ENCODE peak calls at places on chromosome 22, in seven cellular contexts. One of them, this sample, is unnamed.

GRCh38 chr22:17201285-17201945 is 17.8 kb downstream of the ADA2 start:
- DNase-seq in hepatocyte: peak
- DNase-seq in lower lobe of right lung: no peak
- DNase-seq in psoas muscle: no peak
- DNase-seq in AG04450: no peak
- DNase-seq in right lobe of liver: peak
- DNase-seq in MM.1S: no peak
- DNase-seq in this sample: no peak

GRCh38 chr22:26573026-26573662 is 16.8 kb downstream of the TPST2 start:
- DNase-seq in hepatocyte: no peak
- DNase-seq in psoas muscle: peak
- DNase-seq in lower lobe of right lung: peak
- DNase-seq in AG04450: no peak
- DNase-seq in MM.1S: no peak
- DNase-seq in right lobe of liver: no peak
- DNase-seq in this sample: peak

GRCh38 chr22:25827415-25827814 is 85.4 kb downstream of the MYO18B start:
- DNase-seq in psoas muscle: no peak
- DNase-seq in lower lobe of right lung: no peak
- DNase-seq in AG04450: no peak
- DNase-seq in MM.1S: no peak
- DNase-seq in hepatocyte: no peak
- DNase-seq in right lobe of liver: no peak
- DNase-seq in this sample: no peak

GRCh38 chr22:26324150-26324549 is 104.9 kb upstream of the ASPHD2 start:
- DNase-seq in AG04450: no peak
- DNase-seq in lower lobe of right lung: no peak
- DNase-seq in hepatocyte: no peak
- DNase-seq in right lobe of liver: no peak
- DNase-seq in psoas muscle: no peak
- DNase-seq in MM.1S: no peak
- DNase-seq in this sample: no peak

GRCh38 chr22:19619144-19620009 is 94.9 kb upstream of the SEPTIN5 start:
- DNase-seq in right lobe of liver: no peak
- DNase-seq in MM.1S: peak
- DNase-seq in psoas muscle: no peak
- DNase-seq in hepatocyte: no peak
- DNase-seq in AG04450: no peak
- DNase-seq in lower lobe of right lung: no peak
- DNase-seq in this sample: no peak

GRCh38 chr22:26663374-26663923 is 6.1 kb downstream of the MIAT start:
- DNase-seq in AG04450: no peak
- DNase-seq in psoas muscle: no peak
- DNase-seq in MM.1S: peak
- DNase-seq in hepatocyte: no peak
- DNase-seq in lower lobe of right lung: no peak
- DNase-seq in right lobe of liver: no peak
- DNase-seq in this sample: no peak

GRCh38 chr22:38248280-38248679 is 24.5 kb downstream of the TMEM184B start:
- DNase-seq in AG04450: no peak
- DNase-seq in lower lobe of right lung: no peak
- DNase-seq in hepatocyte: no peak
- DNase-seq in psoas muscle: no peak
- DNase-seq in MM.1S: no peak
- DNase-seq in right lobe of liver: no peak
- DNase-seq in this sample: no peak

GRCh38 chr22:47052236-47053012 is 290.0 kb downstream of the TBC1D22A start:
- DNase-seq in AG04450: no peak
- DNase-seq in MM.1S: no peak
- DNase-seq in right lobe of liver: no peak
- DNase-seq in lower lobe of right lung: peak
- DNase-seq in psoas muscle: no peak
- DNase-seq in hepatocyte: no peak
- DNase-seq in this sample: no peak

GRCh38 chr22:38464992-38465672 is 2.8 kb upstream of the KDELR3 start:
- DNase-seq in right lobe of liver: no peak
- DNase-seq in psoas muscle: no peak
- DNase-seq in AG04450: no peak
- DNase-seq in MM.1S: no peak
- DNase-seq in lower lobe of right lung: peak
- DNase-seq in hepatocyte: no peak
- DNase-seq in this sample: no peak

GRCh38 chr22:24969588-24970301 is 17.2 kb downstream of the KIAA1671 start:
- DNase-seq in lower lobe of right lung: no peak
- DNase-seq in MM.1S: no peak
- DNase-seq in AG04450: no peak
- DNase-seq in psoas muscle: peak
- DNase-seq in right lobe of liver: peak
- DNase-seq in hepatocyte: no peak
- DNase-seq in this sample: no peak

GRCh38 chr22:23791737-23792645 is 5.2 kb downstream of the SMARCB1 start:
- DNase-seq in right lobe of liver: no peak
- DNase-seq in AG04450: no peak
- DNase-seq in MM.1S: no peak
- DNase-seq in lower lobe of right lung: peak
- DNase-seq in hepatocyte: no peak
- DNase-seq in psoas muscle: no peak
- DNase-seq in this sample: no peak

GRCh38 chr22:48606684-48607307 is 1220.9 kb downstream of the BRD1 start:
- DNase-seq in psoas muscle: no peak
- DNase-seq in AG04450: no peak
- DNase-seq in MM.1S: no peak
- DNase-seq in right lobe of liver: no peak
- DNase-seq in hepatocyte: no peak
- DNase-seq in lower lobe of right lung: no peak
- DNase-seq in this sample: no peak

GRCh38 chr22:19455585-19456370 is 8.3 kb upstream of the C22orf39 start:
- DNase-seq in psoas muscle: no peak
- DNase-seq in AG04450: no peak
- DNase-seq in right lobe of liver: no peak
- DNase-seq in MM.1S: no peak
- DNase-seq in lower lobe of right lung: no peak
- DNase-seq in hepatocyte: no peak
- DNase-seq in this sample: no peak

GRCh38 chr22:30280495-30280894 is 8.8 kb downstream of the CASTOR1 start:
- DNase-seq in MM.1S: no peak
- DNase-seq in right lobe of liver: no peak
- DNase-seq in lower lobe of right lung: no peak
- DNase-seq in hepatocyte: no peak
- DNase-seq in psoas muscle: no peak
- DNase-seq in AG04450: no peak
- DNase-seq in this sample: no peak

GRCh38 chr22:25899566-25899965 is 157.6 kb downstream of the MYO18B start:
- DNase-seq in hepatocyte: no peak
- DNase-seq in right lobe of liver: no peak
- DNase-seq in lower lobe of right lung: no peak
- DNase-seq in AG04450: no peak
- DNase-seq in psoas muscle: no peak
- DNase-seq in MM.1S: no peak
- DNase-seq in this sample: no peak

GRCh38 chr22:35631597-35631996 is 14.5 kb upstream of the MB start:
- DNase-seq in lower lobe of right lung: peak
- DNase-seq in right lobe of liver: no peak
- DNase-seq in AG04450: no peak
- DNase-seq in MM.1S: peak
- DNase-seq in hepatocyte: peak
- DNase-seq in psoas muscle: no peak
- DNase-seq in this sample: no peak

GRCh38 chr22:48605856-48606255 is 1221.8 kb downstream of the BRD1 start:
- DNase-seq in lower lobe of right lung: no peak
- DNase-seq in right lobe of liver: no peak
- DNase-seq in psoas muscle: no peak
- DNase-seq in MM.1S: peak
- DNase-seq in hepatocyte: peak
- DNase-seq in AG04450: no peak
- DNase-seq in this sample: no peak

GRCh38 chr22:25840162-25840561 is 98.2 kb downstream of the MYO18B start:
- DNase-seq in MM.1S: no peak
- DNase-seq in AG04450: no peak
- DNase-seq in lower lobe of right lung: no peak
- DNase-seq in right lobe of liver: no peak
- DNase-seq in hepatocyte: no peak
- DNase-seq in psoas muscle: no peak
- DNase-seq in this sample: no peak

GRCh38 chr22:17980013-17980510 is 44.3 kb downstream of the MICAL3 start:
- DNase-seq in AG04450: no peak
- DNase-seq in MM.1S: no peak
- DNase-seq in lower lobe of right lung: no peak
- DNase-seq in right lobe of liver: no peak
- DNase-seq in hepatocyte: no peak
- DNase-seq in psoas muscle: no peak
- DNase-seq in this sample: no peak

GRCh38 chr22:47054231-47055072 is 292.0 kb downstream of the TBC1D22A start:
- DNase-seq in hepatocyte: no peak
- DNase-seq in MM.1S: no peak
- DNase-seq in psoas muscle: no peak
- DNase-seq in right lobe of liver: no peak
- DNase-seq in lower lobe of right lung: peak
- DNase-seq in AG04450: no peak
- DNase-seq in this sample: no peak

GRCh38 chr22:48676266-48677167 is 1151.2 kb downstream of the BRD1 start:
- DNase-seq in MM.1S: no peak
- DNase-seq in right lobe of liver: no peak
- DNase-seq in psoas muscle: no peak
- DNase-seq in AG04450: no peak
- DNase-seq in lower lobe of right lung: no peak
- DNase-seq in hepatocyte: no peak
- DNase-seq in this sample: no peak

GRCh38 chr22:49192180-49192856 is 635.4 kb downstream of the BRD1 start:
- DNase-seq in lower lobe of right lung: no peak
- DNase-seq in hepatocyte: no peak
- DNase-seq in AG04450: no peak
- DNase-seq in right lobe of liver: no peak
- DNase-seq in psoas muscle: no peak
- DNase-seq in MM.1S: no peak
- DNase-seq in this sample: no peak

GRCh38 chr22:23054531-23055257 is 15.6 kb upstream of the GNAZ start:
- DNase-seq in MM.1S: peak
- DNase-seq in AG04450: no peak
- DNase-seq in hepatocyte: peak
- DNase-seq in lower lobe of right lung: no peak
- DNase-seq in psoas muscle: no peak
- DNase-seq in right lobe of liver: no peak
- DNase-seq in this sample: no peak

GRCh38 chr22:20761536-20761935 is 12.4 kb upstream of the SERPIND1 start:
- DNase-seq in hepatocyte: no peak
- DNase-seq in right lobe of liver: no peak
- DNase-seq in MM.1S: no peak
- DNase-seq in psoas muscle: no peak
- DNase-seq in AG04450: no peak
- DNase-seq in lower lobe of right lung: no peak
- DNase-seq in this sample: peak

GRCh38 chr22:41178425-41178975 is 26.6 kb upstream of the L3MBTL2 start:
- DNase-seq in psoas muscle: peak
- DNase-seq in right lobe of liver: peak
- DNase-seq in MM.1S: no peak
- DNase-seq in AG04450: no peak
- DNase-seq in lower lobe of right lung: no peak
- DNase-seq in hepatocyte: no peak
- DNase-seq in this sample: no peak
- H3K4me3 ChIP-seq in psoas muscle: no peak
- H3K4me3 ChIP-seq in right lobe of liver: no peak
- H3K4me3 ChIP-seq in MM.1S: no peak
- H3K4me3 ChIP-seq in AG04450: no peak
- H3K4me3 ChIP-seq in lower lobe of right lung: no peak
- H3K4me3 ChIP-seq in hepatocyte: no peak
- H3K4me3 ChIP-seq in this sample: no peak

DNA sequence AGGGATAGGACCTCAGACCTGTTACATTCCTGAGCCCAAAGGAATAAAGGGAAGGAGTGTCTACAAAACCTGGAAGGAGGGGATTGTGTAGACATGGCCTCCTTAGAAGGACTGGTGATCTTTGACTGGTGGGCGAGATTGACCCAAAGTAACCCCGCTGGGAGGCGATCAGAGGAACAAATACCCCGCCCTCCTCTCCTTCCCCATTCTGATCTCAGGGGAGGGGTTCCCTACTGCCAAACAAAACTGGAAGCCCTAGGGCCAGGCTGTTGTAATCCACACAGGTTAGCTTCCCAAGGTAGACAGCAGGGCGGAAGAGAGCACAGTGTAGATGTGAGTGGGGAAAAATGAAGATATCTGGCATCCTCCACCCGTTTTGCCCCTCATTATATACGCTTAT is 24.7 kb downstream of the NCF4 start:
- DNase-seq in lower lobe of right lung: no peak
- DNase-seq in AG04450: no peak
- DNase-seq in psoas muscle: no peak
- DNase-seq in MM.1S: no peak
- DNase-seq in right lobe of liver: no peak
- DNase-seq in hepatocyte: no peak
- DNase-seq in this sample: no peak
- TF ChIP-seq CTCF in lower lobe of right lung: no peak
- TF ChIP-seq CTCF in AG04450: no peak
- TF ChIP-seq CTCF in psoas muscle: no peak
- TF ChIP-seq CTCF in MM.1S: no peak
- TF ChIP-seq CTCF in right lobe of liver: no peak
- TF ChIP-seq CTCF in hepatocyte: no peak
- TF ChIP-seq CTCF in this sample: no peak

GRCh38 chr22:40001800-40002577 is 7.2 kb downstream of the FAM83F start:
- DNase-seq in lower lobe of right lung: no peak
- DNase-seq in MM.1S: no peak
- DNase-seq in psoas muscle: no peak
- DNase-seq in right lobe of liver: no peak
- DNase-seq in hepatocyte: no peak
- DNase-seq in AG04450: no peak
- DNase-seq in this sample: no peak
- H3K4me3 ChIP-seq in lower lobe of right lung: no peak
- H3K4me3 ChIP-seq in MM.1S: no peak
- H3K4me3 ChIP-seq in psoas muscle: no peak
- H3K4me3 ChIP-seq in right lobe of liver: no peak
- H3K4me3 ChIP-seq in hepatocyte: no peak
- H3K4me3 ChIP-seq in AG04450: no peak
- H3K4me3 ChIP-seq in this sample: no peak

DNA sequence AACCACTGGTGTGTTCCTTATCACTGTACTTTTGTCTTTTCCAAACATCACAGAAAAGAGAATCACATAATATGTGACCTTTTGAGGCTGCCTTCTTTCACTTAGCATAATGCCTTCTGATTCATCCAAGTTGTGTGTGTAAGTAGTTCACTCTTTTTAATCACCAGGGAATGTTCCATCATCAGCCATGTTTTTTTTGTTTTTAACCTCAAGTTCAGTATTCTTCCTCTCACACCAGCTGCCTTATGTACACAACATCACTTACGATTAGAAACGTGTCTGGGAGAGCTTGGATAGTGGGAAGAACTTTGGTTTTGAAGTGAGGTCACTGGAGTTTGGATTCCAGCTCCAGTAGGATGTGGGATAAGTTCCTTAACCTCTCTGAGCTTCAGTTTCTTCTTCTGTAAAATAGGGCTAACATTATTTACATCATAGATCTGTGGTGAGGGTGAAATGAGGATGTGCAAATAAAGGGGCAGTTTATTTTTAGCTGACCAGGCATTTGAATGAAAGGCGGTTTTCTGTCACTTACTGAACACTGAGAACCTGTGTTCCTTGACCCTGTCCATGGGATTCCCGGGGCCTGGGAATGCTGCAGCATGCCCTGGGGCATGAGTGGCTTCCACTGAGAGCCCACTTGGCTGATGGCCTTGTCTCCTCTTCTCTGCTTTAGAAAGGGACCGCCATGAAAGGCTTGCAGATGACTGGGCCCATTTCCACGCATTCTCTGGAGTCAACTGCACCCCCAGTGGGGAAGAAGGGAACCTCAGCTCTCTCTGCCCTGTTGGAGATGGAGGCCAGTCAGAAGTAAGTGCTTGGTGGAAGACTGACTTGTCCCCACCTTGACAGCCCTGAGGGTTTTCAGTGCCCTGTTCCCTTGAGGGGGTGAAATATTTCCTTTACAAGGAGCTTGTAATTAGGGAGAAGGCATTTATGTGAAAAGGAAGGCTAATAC is 92.6 kb downstream of the DEPDC5 start:
- DNase-seq in hepatocyte: no peak
- DNase-seq in AG04450: peak
- DNase-seq in lower lobe of right lung: no peak
- DNase-seq in MM.1S: no peak
- DNase-seq in right lobe of liver: no peak
- DNase-seq in psoas muscle: no peak
- DNase-seq in this sample: no peak
- TF ChIP-seq CTCF in hepatocyte: peak
- TF ChIP-seq CTCF in AG04450: peak
- TF ChIP-seq CTCF in lower lobe of right lung: peak
- TF ChIP-seq CTCF in MM.1S: peak
- TF ChIP-seq CTCF in right lobe of liver: no peak
- TF ChIP-seq CTCF in psoas muscle: no peak
- TF ChIP-seq CTCF in this sample: peak

This sample was measured in AG09309.